ENCODE peak calls at places on chromosomes 3 and 15, in ten cellular contexts. F is nephron progenitor cell; T is activated CD4-positive, alpha-beta T cell treated with anti-CD3 and anti-CD28 coated beads, Interleukin-2, amount 50 U/mL, for 24 hours; Y is psoas muscle; C is ACHN; Z is fibroblast of the conjunctiva; N is NCI-H1092 treated with DMSO at 0.1 percent for 48 hours; V is posterior vena cava; L is NAMALWA; W is IMR-90. A is an unnamed sample.

GRCh38 chr3:189171707-189172106 is at the start of gene TPRG1:
- DNase-seq in F (no peak), T (no peak), Y (no peak), C (no peak), Z (no peak), N (no peak), V (no peak), L (no peak), W (no peak), A (no peak)

GRCh38 chr3:193665370-193665989 is 72.5 kb downstream of the OPA1 start:
- DNase-seq in F (no peak), T (no peak), Y (no peak), C (peak; percentile 28), Z (peak; percentile 24), N (peak; percentile 53), V (no peak), L (peak; percentile 62), W (peak; percentile 54), A (no peak)

GRCh38 chr3:108833616-108834015 is 11.0 kb downstream of the TRAT1 start:
- DNase-seq in F (no peak), T (no peak), Y (no peak), C (no peak), Z (no peak), N (no peak), V (no peak), L (no peak), W (no peak), A (no peak)

GRCh38 chr15:83275412-83275811 is 9.1 kb downstream of the BNC1 start:
- DNase-seq in F (no peak), T (no peak), Y (no peak), C (peak; percentile 79), Z (no peak), N (no peak), V (no peak), L (no peak), W (no peak), A (no peak)

GRCh38 chr3:57893668-57894067 is 114.6 kb upstream of the FLNB start:
- DNase-seq in F (no peak), T (no peak), Y (no peak), C (no peak), Z (no peak), N (no peak), V (no peak), L (no peak), W (no peak), A (no peak)

GRCh38 chr15:33005582-33005981 is 188.9 kb downstream of the FMN1 start:
- DNase-seq in F (no peak), T (no peak), Y (no peak), C (no peak), Z (no peak), N (no peak), V (no peak), L (no peak), W (no peak), A (no peak)

GRCh38 chr3:177686671-177687070 is 489.4 kb upstream of the TBL1XR1 start:
- DNase-seq in F (no peak), T (no peak), Y (no peak), C (no peak), Z (no peak), N (no peak), V (no peak), L (no peak), W (no peak), A (no peak)

GRCh38 chr3:132090921-132091320 is 56.1 kb upstream of the CPNE4 start:
- DNase-seq in F (no peak), T (no peak), Y (no peak), C (no peak), Z (no peak), N (no peak), V (no peak), L (no peak), W (peak; percentile 1), A (no peak)

GRCh38 chr3:188174309-188175044 is 20.5 kb downstream of the LPP start:
- DNase-seq in F (peak; percentile 18), T (no peak), Y (no peak), C (no peak), Z (no peak), N (peak; percentile 34), V (no peak), L (peak; percentile 55), W (no peak), A (no peak)

GRCh38 chr3:142081178-142081577 is 68.2 kb downstream of the TFDP2 start:
- DNase-seq in F (no peak), T (no peak), Y (no peak), C (no peak), Z (no peak), N (no peak), V (no peak), L (no peak), W (no peak), A (no peak)

GRCh38 chr3:161148832-161149475 is 43.8 kb upstream of the B3GALNT1 start:
- DNase-seq in F (no peak), T (no peak), Y (no peak), C (no peak), Z (no peak), N (no peak), V (no peak), L (no peak), W (no peak), A (no peak)

GRCh38 chr15:69500339-69500738 is 47.7 kb downstream of the RPLP1 start:
- DNase-seq in F (no peak), T (no peak), Y (no peak), C (no peak), Z (no peak), N (no peak), V (no peak), L (no peak), W (no peak), A (no peak)

GRCh38 chr3:184372911-184373310 is 5.1 kb downstream of the THPO start:
- DNase-seq in F (no peak), T (no peak), Y (no peak), C (no peak), Z (no peak), N (no peak), V (no peak), L (no peak), W (no peak), A (no peak)

GRCh38 chr3:185420762-185421161 is 57.8 kb downstream of the MAP3K13 start:
- DNase-seq in F (no peak), T (no peak), Y (no peak), C (peak; percentile 19), Z (no peak), N (peak; percentile 56), V (no peak), L (no peak), W (no peak), A (no peak)

GRCh38 chr15:72784233-72784876 is 797 bp upstream of the ADPGK start:
- DNase-seq in F (no peak), T (no peak), Y (no peak), C (peak; percentile 80), Z (peak; percentile 79), N (peak; percentile 78), V (no peak), L (peak; percentile 84), W (peak; percentile 89), A (peak; percentile 37)

GRCh38 chr15:90165659-90166489 is 35.3 kb upstream of the SEMA4B start:
- DNase-seq in F (peak; percentile 49), T (peak; percentile 6), Y (peak; percentile 68), C (peak; percentile 99), Z (peak; percentile 78), N (peak; percentile 11), V (peak; percentile 96), L (peak; percentile 31), W (peak; percentile 100), A (peak; percentile 95)

GRCh38 chr3:31356941-31357340 is 175.8 kb upstream of the STT3B start:
- DNase-seq in F (no peak), T (no peak), Y (no peak), C (no peak), Z (no peak), N (no peak), V (no peak), L (no peak), W (peak; percentile 33), A (no peak)

GRCh38 chr3:69770219-69770618 is 31.0 kb downstream of the MITF start:
- DNase-seq in F (no peak), T (no peak), Y (no peak), C (peak; percentile 93), Z (no peak), N (no peak), V (no peak), L (no peak), W (peak; percentile 34), A (no peak)

GRCh38 chr3:134077649-134078081 is 47.9 kb upstream of the SLCO2A1 start:
- DNase-seq in F (no peak), T (no peak), Y (no peak), C (no peak), Z (no peak), N (no peak), V (no peak), L (no peak), W (no peak), A (no peak)

GRCh38 chr3:57110214-57110613 is 49.8 kb downstream of the SPATA12 start:
- DNase-seq in F (no peak), T (no peak), Y (no peak), C (no peak), Z (no peak), N (no peak), V (no peak), L (no peak), W (no peak), A (no peak)

GRCh38 chr15:28037969-28038640 is 61.0 kb downstream of the OCA2 start:
- DNase-seq in F (no peak), T (no peak), Y (no peak), C (no peak), Z (no peak), N (no peak), V (no peak), L (no peak), W (no peak), A (no peak)

GRCh38 chr15:65832549-65833364 is 36.5 kb upstream of the RAB11A start:
- DNase-seq in F (peak; percentile 45), T (peak; percentile 28), Y (peak; percentile 95), C (peak; percentile 64), Z (peak; percentile 90), N (peak; percentile 99), V (peak; percentile 92), L (no peak), W (peak; percentile 90), A (peak; percentile 88)

GRCh38 chr15:69499521-69500201 is 47.0 kb downstream of the RPLP1 start:
- DNase-seq in F (no peak), T (no peak), Y (peak; percentile 60), C (no peak), Z (no peak), N (peak; percentile 12), V (no peak), L (no peak), W (no peak), A (no peak)